ENCODE peak calls at places on chromosomes 4 and X, in eight cellular contexts. F is right lobe of liver, H is IMR-90, N is SK-N-SH, R is choroid plexus epithelial cell, O is cardiac fibroblast, T is pancreas, V is BE2C. X is an unnamed sample.

GRCh38 chr4:21413807-21414370 is 534.7 kb downstream of the KCNIP4 start:
- DNase-seq in R (no peak), F (no peak), H (no peak), O (no peak), V (no peak), T (no peak), N (no peak), X (no peak)

GRCh38 chrX:132375941-132376340 is 112.9 kb downstream of the MBNL3 start:
- DNase-seq in V (no peak), F (no peak), T (no peak), R (peak), O (no peak), N (no peak), H (no peak), X (no peak)

GRCh38 chr4:3443750-3444309 is 2.1 kb downstream of the HGFAC start:
- DNase-seq in H (no peak), T (no peak), R (no peak), N (no peak), F (peak), O (no peak), V (no peak), X (no peak)

GRCh38 chrX:129139837-129140679 is 383.2 kb downstream of the SMARCA1 start:
- DNase-seq in N (no peak), T (no peak), F (no peak), R (no peak), V (no peak), H (no peak), O (no peak), X (no peak)

GRCh38 chrX:16946971-16947562 is 609 bp downstream of the REPS2 start:
- DNase-seq in N (no peak), T (peak), R (no peak), F (peak), H (no peak), V (no peak), O (no peak), X (no peak)

GRCh38 chr4:16289872-16290554 is 63.7 kb upstream of the TAPT1 start:
- DNase-seq in R (peak), H (peak), T (no peak), N (peak), V (no peak), O (peak), F (no peak), X (no peak)

GRCh38 chrX:97397371-97397770 is 513.7 kb downstream of the RPA4 start:
- DNase-seq in T (no peak), H (peak), O (peak), F (no peak), N (no peak), R (peak), V (no peak), X (no peak)

GRCh38 chrX:120282697-120283096 is 28.6 kb downstream of the TMEM255A start:
- DNase-seq in R (no peak), F (no peak), N (no peak), H (no peak), V (no peak), O (no peak), T (no peak), X (no peak)

GRCh38 chr4:177107288-177107901 is 202.3 kb upstream of the NEIL3 start:
- DNase-seq in R (no peak), N (no peak), T (no peak), H (no peak), F (no peak), V (no peak), O (peak), X (no peak)

GRCh38 chr4:1693131-1693896 is 9.2 kb upstream of the FAM53A start:
- DNase-seq in T (peak), H (peak), F (peak), V (peak), N (peak), R (peak), O (peak), X (peak)

GRCh38 chrX:39030636-39031035 is 229.4 kb downstream of the MID1IP1 start:
- DNase-seq in R (no peak), N (no peak), F (no peak), O (no peak), V (no peak), H (no peak), T (no peak), X (no peak)

GRCh38 chr4:73853718-73854473 is 800 bp downstream of the PF4V1 start:
- DNase-seq in V (no peak), O (no peak), H (no peak), N (no peak), F (no peak), R (no peak), T (no peak), X (no peak)

GRCh38 chr4:89125901-89126435 is 14.6 kb downstream of the TIGD2 start:
- DNase-seq in H (no peak), N (no peak), O (no peak), V (no peak), F (no peak), T (no peak), R (no peak), X (no peak)

GRCh38 chrX:130171446-130172126 is at the start of gene RAB33A:
- DNase-seq in H (no peak), O (no peak), T (no peak), N (peak), V (peak), R (peak), F (no peak), X (no peak)

GRCh38 chr4:45467157-45467556 is 656.7 kb downstream of the GABRG1 start:
- DNase-seq in F (no peak), R (no peak), N (no peak), H (no peak), T (no peak), O (no peak), V (no peak), X (no peak)

GRCh38 chrX:67353651-67354370 is 190.0 kb upstream of the AR start:
- DNase-seq in R (no peak), F (no peak), N (no peak), O (peak), V (no peak), H (no peak), T (no peak), X (no peak)

GRCh38 chr4:7194251-7195137 is 2.2 kb downstream of the SORCS2 start:
- DNase-seq in H (no peak), R (peak), O (peak), N (peak), T (peak), F (no peak), V (peak), X (peak)

GRCh38 chrX:56764975-56765791 is 36.1 kb downstream of the NBDY start:
- DNase-seq in V (no peak), T (no peak), N (no peak), F (peak), O (no peak), R (no peak), H (no peak), X (no peak)

GRCh38 chr4:7192252-7193039 is at the start of gene SORCS2:
- DNase-seq in R (peak), T (peak), F (peak), V (peak), H (peak), O (peak), N (peak), X (peak)

GRCh38 chr4:39179681-39180080 is 2.6 kb upstream of the WDR19 start:
- DNase-seq in O (no peak), H (no peak), F (no peak), R (no peak), T (no peak), V (no peak), N (no peak), X (no peak)

GRCh38 chr4:120921456-120922389 is 803 bp downstream of the PRDM5 start:
- DNase-seq in T (peak), R (peak), O (peak), H (peak), V (peak), N (no peak), F (peak), X (peak)

GRCh38 chr4:55411621-55412020 is 15.9 kb downstream of the TMEM165 start:
- DNase-seq in V (no peak), T (no peak), R (no peak), F (no peak), O (peak), H (peak), N (no peak), X (no peak)

GRCh38 chr4:2820216-2820982 is 23.2 kb upstream of the ADD1 start:
- DNase-seq in R (no peak), H (no peak), O (no peak), F (peak), V (no peak), T (no peak), N (no peak), X (no peak)

GRCh38 chrX:15564981-15565579 is 35.7 kb downstream of the ACE2 start:
- DNase-seq in V (peak), H (peak), O (peak), F (peak), T (peak), N (peak), R (peak), X (peak)

GRCh38 chr4:45580306-45580705 is 543.5 kb downstream of the GABRG1 start:
- DNase-seq in R (no peak), V (no peak), O (no peak), H (no peak), T (no peak), N (no peak), F (no peak), X (no peak)

GRCh38 chr4:137614491-137614890 is 82.2 kb upstream of the PCDH18 start:
- DNase-seq in R (no peak), H (peak), N (no peak), T (no peak), F (no peak), V (no peak), O (no peak), X (no peak)

GRCh38 chr4:98482847-98483806 is 175.3 kb downstream of the TSPAN5 start:
- DNase-seq in O (peak), F (no peak), V (no peak), N (no peak), T (no peak), R (peak), H (peak), X (no peak)

GRCh38 chr4:157664726-157665125 is 444.2 kb downstream of the GRIA2 start:
- DNase-seq in H (peak), V (no peak), T (no peak), F (no peak), O (peak), R (peak), N (no peak), X (no peak)

DNA sequence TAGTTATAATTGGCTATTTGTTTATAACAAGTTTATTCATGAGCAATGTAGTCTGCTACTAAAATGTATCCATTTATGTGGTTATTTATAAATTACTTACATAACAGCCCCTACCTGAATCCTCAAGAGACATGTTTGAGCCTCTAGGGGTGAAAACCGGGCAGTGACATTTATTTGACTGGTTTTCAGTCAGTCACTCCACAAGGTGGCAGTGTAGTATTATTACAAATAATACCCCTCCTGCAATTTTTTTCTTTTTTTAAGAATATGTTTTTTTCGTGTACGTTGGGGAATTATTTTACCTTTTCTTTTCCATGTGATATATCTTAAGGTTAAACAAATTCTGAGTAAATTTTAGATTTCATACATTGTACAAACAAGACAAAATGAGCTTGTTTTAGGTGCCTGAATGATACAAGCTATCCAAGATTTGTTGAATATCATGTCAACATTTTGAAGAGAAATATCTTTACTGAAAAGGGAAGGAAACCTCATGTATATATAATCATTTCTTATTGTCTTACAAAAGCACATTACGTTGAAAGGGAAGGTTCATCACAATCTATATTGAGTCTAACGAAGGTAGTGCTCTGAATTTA is 598.7 kb upstream of the TECRL start:
- DNase-seq in R (peak), O (peak), H (no peak), N (peak), F (no peak), V (peak), T (no peak), X (peak)
- TF ChIP-seq CTCF in R (peak), O (peak), H (peak), N (peak), F (peak), V (peak), T (peak), X (peak)

GRCh38 chr4:110007217-110007616 is 94.5 kb downstream of the EGF start:
- DNase-seq in H (no peak), R (no peak), V (no peak), T (no peak), F (no peak), O (no peak), N (no peak), X (no peak)
- H3K4me3 ChIP-seq in H (no peak), R (no peak), V (no peak), T (no peak), F (no peak), O (no peak), N (no peak), X (no peak)

DNA sequence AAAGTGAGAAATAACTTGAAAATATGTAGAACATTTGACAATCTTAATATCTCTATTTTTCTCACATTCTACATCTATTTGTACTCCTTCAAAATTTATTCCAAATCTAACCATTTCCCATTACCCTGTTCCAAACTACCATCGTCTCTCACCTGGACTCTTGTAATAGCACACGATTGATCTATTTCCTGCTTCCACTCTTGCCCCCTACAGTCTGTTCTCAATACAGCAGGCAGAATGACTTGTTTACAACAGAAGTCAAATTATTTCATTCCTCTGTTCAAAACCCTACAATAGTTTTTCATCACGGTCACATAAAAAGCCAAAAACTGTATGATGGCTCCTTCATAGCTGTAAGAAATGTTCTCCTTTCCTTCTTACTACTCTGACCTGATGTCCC is 21.1 kb upstream of the LUZP4 start:
- DNase-seq in H (peak), V (peak), F (no peak), N (no peak), T (no peak), O (peak), R (peak), X (peak)
- TF ChIP-seq CTCF in H (peak), V (peak), F (peak), N (peak), T (no peak), O (peak), R (peak), X (peak)

GRCh38 chrX:19865567-19866363 is 21.6 kb downstream of the SH3KBP1 start:
- DNase-seq in R (no peak), O (peak), H (no peak), N (no peak), V (no peak), T (no peak), F (no peak), X (peak)
- H3K4me3 ChIP-seq in R (no peak), O (no peak), H (no peak), N (no peak), V (no peak), T (no peak), F (no peak), X (no peak)

GRCh38 chr4:86878640-86879039 is 13.6 kb downstream of the C4orf36 start:
- DNase-seq in F (no peak), N (no peak), H (no peak), R (no peak), O (no peak), T (no peak), V (no peak), X (no peak)
- TF ChIP-seq CTCF in F (no peak), N (no peak), H (no peak), R (no peak), O (no peak), T (no peak), V (peak), X (peak)

X was measured in WERI-Rb-1.